ENCODE peak calls at places on chromosomes 3 and 15, in five cellular contexts. Q, S, D, Y and U are unnamed samples.

GRCh38 chr3:53142986-53143385 is 12.8 kb upstream of the RFT1 start:
- DNase-seq in Q (no peak), S (no peak), D (no peak), Y (no peak), U (no peak)

GRCh38 chr3:148682997-148683396 is 14.7 kb upstream of the AGTR1 start:
- DNase-seq in Q (no peak), S (no peak), D (no peak), Y (no peak), U (no peak)

GRCh38 chr15:82810061-82810862 is 834 bp downstream of the WHAMM start:
- DNase-seq in Q (peak), S (no peak), D (peak), Y (peak), U (peak)

GRCh38 chr3:4748701-4749378 is 230.4 kb upstream of the BHLHE40 start:
- DNase-seq in Q (no peak), S (no peak), D (no peak), Y (no peak), U (no peak)

GRCh38 chr3:16150285-16150684 is 24.2 kb upstream of the GALNT15 start:
- DNase-seq in Q (no peak), S (no peak), D (no peak), Y (no peak), U (no peak)

GRCh38 chr15:70212288-70212962 is 114.7 kb upstream of the TLE3 start:
- DNase-seq in Q (no peak), S (no peak), D (peak), Y (no peak), U (no peak)

GRCh38 chr3:72968280-72968679 is 28.3 kb upstream of the PPP4R2 start:
- DNase-seq in Q (peak), S (no peak), D (no peak), Y (no peak), U (no peak)

GRCh38 chr3:34284959-34285358 is 486.5 kb downstream of the PDCD6IP start:
- DNase-seq in Q (no peak), S (no peak), D (no peak), Y (no peak), U (no peak)

GRCh38 chr15:35013370-35013769 is 25.3 kb upstream of the ZNF770 start:
- DNase-seq in Q (peak), S (no peak), D (no peak), Y (no peak), U (no peak)

GRCh38 chr3:46948830-46949671 is 27.5 kb downstream of the CCDC12 start:
- DNase-seq in Q (no peak), S (no peak), D (no peak), Y (no peak), U (no peak)